ENCODE peak calls at places on chromosome 17, in six cellular contexts. One of them, this sample, is unnamed.

GRCh38 chr17:32518856-32519768 is 32.3 kb downstream of the CDK5R1 start:
- DNase-seq in SJSA1: peak
- DNase-seq in T-helper 1 cell: peak
- DNase-seq in tibial artery: peak
- DNase-seq in AG10803: peak
- DNase-seq in NCI-H187: no peak
- DNase-seq in this sample: no peak

GRCh38 chr17:60249517-60249826 is 99.7 kb downstream of the CA4 start:
- DNase-seq in SJSA1: peak
- DNase-seq in T-helper 1 cell: no peak
- DNase-seq in tibial artery: no peak
- DNase-seq in AG10803: no peak
- DNase-seq in NCI-H187: no peak
- DNase-seq in this sample: no peak

GRCh38 chr17:72725432-72726068 is 366.9 kb downstream of the SLC39A11 start:
- DNase-seq in SJSA1: peak
- DNase-seq in T-helper 1 cell: peak
- DNase-seq in tibial artery: no peak
- DNase-seq in AG10803: peak
- DNase-seq in NCI-H187: peak
- DNase-seq in this sample: no peak

GRCh38 chr17:79065105-79065670 is 9.4 kb upstream of the ENGASE start:
- DNase-seq in SJSA1: no peak
- DNase-seq in T-helper 1 cell: peak
- DNase-seq in tibial artery: no peak
- DNase-seq in AG10803: peak
- DNase-seq in NCI-H187: peak
- DNase-seq in this sample: no peak

GRCh38 chr17:62696726-62697490 is 69.4 kb downstream of the MRC2 start:
- DNase-seq in SJSA1: no peak
- DNase-seq in T-helper 1 cell: no peak
- DNase-seq in tibial artery: peak
- DNase-seq in AG10803: peak
- DNase-seq in NCI-H187: no peak
- DNase-seq in this sample: no peak

GRCh38 chr17:5841862-5842261 is 228.3 kb upstream of the WSCD1 start:
- DNase-seq in SJSA1: no peak
- DNase-seq in T-helper 1 cell: no peak
- DNase-seq in tibial artery: no peak
- DNase-seq in AG10803: no peak
- DNase-seq in NCI-H187: no peak
- DNase-seq in this sample: no peak

GRCh38 chr17:2400474-2400866 is 390 bp downstream of the MNT start:
- DNase-seq in SJSA1: peak
- DNase-seq in T-helper 1 cell: peak
- DNase-seq in tibial artery: peak
- DNase-seq in AG10803: peak
- DNase-seq in NCI-H187: no peak
- DNase-seq in this sample: no peak

GRCh38 chr17:77188084-77189066 is 47.6 kb downstream of the SEC14L1 start:
- DNase-seq in SJSA1: peak
- DNase-seq in T-helper 1 cell: peak
- DNase-seq in tibial artery: no peak
- DNase-seq in AG10803: no peak
- DNase-seq in NCI-H187: no peak
- DNase-seq in this sample: no peak

GRCh38 chr17:78974635-78975591 is 4.8 kb downstream of the LGALS3BP start:
- DNase-seq in SJSA1: no peak
- DNase-seq in T-helper 1 cell: no peak
- DNase-seq in tibial artery: peak
- DNase-seq in AG10803: peak
- DNase-seq in NCI-H187: peak
- DNase-seq in this sample: peak

GRCh38 chr17:76130473-76130872 is 10.6 kb downstream of the FOXJ1 start:
- DNase-seq in SJSA1: no peak
- DNase-seq in T-helper 1 cell: no peak
- DNase-seq in tibial artery: no peak
- DNase-seq in AG10803: no peak
- DNase-seq in NCI-H187: no peak
- DNase-seq in this sample: no peak

GRCh38 chr17:78599419-78599818 is 22.2 kb upstream of the DNAH17 start:
- DNase-seq in SJSA1: no peak
- DNase-seq in T-helper 1 cell: no peak
- DNase-seq in tibial artery: no peak
- DNase-seq in AG10803: no peak
- DNase-seq in NCI-H187: no peak
- DNase-seq in this sample: no peak

GRCh38 chr17:39920218-39921210 is 2.1 kb upstream of the GSDMB start:
- DNase-seq in SJSA1: no peak
- DNase-seq in T-helper 1 cell: peak
- DNase-seq in tibial artery: no peak
- DNase-seq in AG10803: no peak
- DNase-seq in NCI-H187: no peak
- DNase-seq in this sample: no peak

GRCh38 chr17:37488009-37488604 is 1.6 kb upstream of the DUSP14 start:
- DNase-seq in SJSA1: peak
- DNase-seq in T-helper 1 cell: no peak
- DNase-seq in tibial artery: no peak
- DNase-seq in AG10803: peak
- DNase-seq in NCI-H187: peak
- DNase-seq in this sample: no peak

GRCh38 chr17:81980752-81981239 is 3.4 kb downstream of the ASPSCR1 start:
- DNase-seq in SJSA1: no peak
- DNase-seq in T-helper 1 cell: no peak
- DNase-seq in tibial artery: no peak
- DNase-seq in AG10803: no peak
- DNase-seq in NCI-H187: no peak
- DNase-seq in this sample: no peak

GRCh38 chr17:79721993-79722671 is 8.6 kb upstream of the ENPP7 start:
- DNase-seq in SJSA1: no peak
- DNase-seq in T-helper 1 cell: no peak
- DNase-seq in tibial artery: no peak
- DNase-seq in AG10803: no peak
- DNase-seq in NCI-H187: no peak
- DNase-seq in this sample: no peak

GRCh38 chr17:73533127-73533526 is 111.1 kb downstream of the SDK2 start:
- DNase-seq in SJSA1: no peak
- DNase-seq in T-helper 1 cell: no peak
- DNase-seq in tibial artery: no peak
- DNase-seq in AG10803: no peak
- DNase-seq in NCI-H187: no peak
- DNase-seq in this sample: no peak

GRCh38 chr17:3536736-3537135 is 20.9 kb downstream of the TRPV3 start:
- DNase-seq in SJSA1: no peak
- DNase-seq in T-helper 1 cell: no peak
- DNase-seq in tibial artery: no peak
- DNase-seq in AG10803: no peak
- DNase-seq in NCI-H187: no peak
- DNase-seq in this sample: no peak

GRCh38 chr17:76255801-76256429 is 9.2 kb upstream of the UBALD2 start:
- DNase-seq in SJSA1: no peak
- DNase-seq in T-helper 1 cell: no peak
- DNase-seq in tibial artery: peak
- DNase-seq in AG10803: no peak
- DNase-seq in NCI-H187: no peak
- DNase-seq in this sample: no peak

GRCh38 chr17:43175213-43176118 is 4.5 kb downstream of the NBR1 start:
- DNase-seq in SJSA1: peak
- DNase-seq in T-helper 1 cell: no peak
- DNase-seq in tibial artery: no peak
- DNase-seq in AG10803: peak
- DNase-seq in NCI-H187: no peak
- DNase-seq in this sample: no peak

This sample was measured in coronary artery.